ENCODE peak calls at places on chromosome 5, in four cellular contexts. One of them, this sample, is unnamed.

GRCh38 chr5:74095871-74096270 is 469.9 kb downstream of the ARHGEF28 start:
- DNase-seq in H1: no peak
- DNase-seq in GM12878: no peak
- DNase-seq in K562: no peak
- DNase-seq in this sample: peak

GRCh38 chr5:78533356-78533755 is 115.2 kb downstream of the LHFPL2 start:
- DNase-seq in K562: peak
- DNase-seq in GM12878: no peak
- DNase-seq in H1: no peak
- DNase-seq in this sample: peak

GRCh38 chr5:169934990-169935389 is 45.3 kb downstream of the INSYN2B start:
- DNase-seq in H1: no peak
- DNase-seq in K562: no peak
- DNase-seq in GM12878: no peak
- DNase-seq in this sample: peak

GRCh38 chr5:164422400-164422799 is 917.0 kb downstream of the MAT2B start:
- DNase-seq in GM12878: no peak
- DNase-seq in H1: peak
- DNase-seq in K562: peak
- DNase-seq in this sample: peak

GRCh38 chr5:159908201-159908940 is 7.9 kb upstream of the ADRA1B start:
- DNase-seq in GM12878: no peak
- DNase-seq in K562: no peak
- DNase-seq in H1: no peak
- DNase-seq in this sample: no peak

GRCh38 chr5:147412561-147412960 is 97.3 kb downstream of the DPYSL3 start:
- DNase-seq in GM12878: no peak
- DNase-seq in H1: no peak
- DNase-seq in K562: no peak
- DNase-seq in this sample: no peak

GRCh38 chr5:145697251-145698016 is 137.7 kb downstream of the PRELID2 start:
- DNase-seq in H1: no peak
- DNase-seq in K562: peak
- DNase-seq in GM12878: no peak
- DNase-seq in this sample: peak

GRCh38 chr5:74257645-74258328 is 382.7 kb downstream of the ENC1 start:
- DNase-seq in GM12878: no peak
- DNase-seq in H1: no peak
- DNase-seq in K562: peak
- DNase-seq in this sample: peak

GRCh38 chr5:109062669-109063068 is 315.0 kb downstream of the FER start:
- DNase-seq in K562: no peak
- DNase-seq in GM12878: no peak
- DNase-seq in H1: no peak
- DNase-seq in this sample: no peak

DNA sequence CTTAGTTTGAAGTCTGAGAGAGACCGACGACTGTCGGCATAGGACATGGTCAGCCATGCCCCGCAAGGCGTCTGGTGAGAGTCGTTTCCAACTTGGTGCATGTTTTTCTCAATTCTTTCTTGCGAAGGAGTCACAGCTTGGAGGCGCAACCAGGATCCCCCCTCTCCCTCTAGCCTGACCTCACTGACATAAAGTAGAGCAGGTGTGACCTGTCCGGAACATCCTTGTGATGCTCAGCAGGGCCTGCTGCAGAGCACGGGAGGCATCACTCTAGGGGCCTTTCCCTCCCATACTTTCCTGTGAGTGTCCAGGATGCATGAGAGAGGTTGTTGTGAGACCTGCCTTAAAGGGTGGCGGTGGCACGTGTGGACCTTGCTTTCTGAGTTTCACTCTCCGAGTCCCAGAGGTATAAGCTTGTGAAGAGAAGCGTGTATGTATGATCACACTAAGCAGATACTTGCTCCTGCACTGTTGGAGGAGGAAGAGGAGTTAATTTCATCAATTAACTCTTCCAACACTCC is 5.0 kb downstream of the TENT4A start:
- DNase-seq in GM12878: no peak
- DNase-seq in K562: no peak
- DNase-seq in H1: no peak
- DNase-seq in this sample: no peak
- TF ChIP-seq CHD1 in GM12878: no peak
- TF ChIP-seq CHD1 in K562: no peak
- TF ChIP-seq CHD1 in H1: no peak
- TF ChIP-seq CHD1 in this sample: no peak

DNA sequence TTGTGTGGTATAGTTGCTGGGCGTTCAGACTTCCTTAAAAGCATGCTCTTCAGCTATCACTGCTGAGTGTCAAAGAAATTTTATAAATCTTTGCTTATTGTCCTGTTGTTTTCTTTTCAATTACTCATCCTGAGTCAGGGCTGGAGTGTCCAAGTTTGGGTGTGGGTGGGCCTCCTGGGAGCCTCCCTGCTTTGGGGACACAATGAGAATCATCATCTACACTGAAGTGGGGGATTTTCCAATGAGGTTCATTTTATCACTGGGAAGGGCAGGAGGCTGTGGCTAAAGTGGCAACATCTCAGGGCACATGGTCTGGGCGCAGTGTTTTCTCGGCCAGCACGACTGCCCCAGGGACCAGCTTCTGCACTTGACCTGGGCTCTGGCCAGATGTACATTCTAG is 19.5 kb downstream of the GFPT2 start:
- DNase-seq in H1: no peak
- DNase-seq in K562: no peak
- DNase-seq in GM12878: no peak
- DNase-seq in this sample: peak
- TF ChIP-seq CHD1 in H1: no peak
- TF ChIP-seq CHD1 in K562: no peak
- TF ChIP-seq CHD1 in GM12878: no peak
- TF ChIP-seq CHD1 in this sample: no peak

DNA sequence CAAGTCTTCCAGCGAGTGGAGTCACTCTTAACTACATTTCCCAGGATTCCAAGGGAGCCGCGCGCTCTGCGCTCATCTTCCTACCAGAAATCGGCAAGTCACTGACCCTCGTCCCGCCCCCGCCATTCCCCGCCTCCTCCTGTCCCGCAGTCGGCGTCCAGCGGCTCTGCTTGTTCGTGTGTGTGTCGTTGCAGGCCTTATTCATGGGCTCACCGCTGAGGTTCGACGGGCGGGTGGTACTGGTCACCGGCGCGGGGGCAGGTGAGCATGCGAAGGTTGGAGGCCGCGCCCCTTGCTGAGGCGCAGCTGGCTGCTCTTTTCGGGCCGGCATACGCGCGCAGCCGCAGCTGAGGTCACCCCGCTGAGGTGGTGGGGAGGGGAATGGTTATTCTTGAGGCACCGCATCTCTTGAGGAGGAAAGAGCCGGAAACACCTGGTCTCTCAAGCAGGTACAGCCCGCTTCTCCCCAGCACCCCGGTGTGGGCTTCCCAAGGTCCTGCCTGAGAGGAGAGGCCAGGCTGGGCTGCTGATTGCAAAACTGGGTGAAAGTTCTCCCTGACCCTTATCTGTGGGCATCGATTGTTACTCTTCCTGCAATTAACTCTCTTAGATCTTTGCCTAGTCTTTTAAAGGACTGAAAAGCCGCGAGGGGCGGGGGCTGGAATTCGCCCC is at the start of gene HSD17B4:
- DNase-seq in GM12878: peak
- DNase-seq in H1: peak
- DNase-seq in K562: peak
- DNase-seq in this sample: peak
- TF ChIP-seq CHD1 in GM12878: no peak
- TF ChIP-seq CHD1 in H1: no peak
- TF ChIP-seq CHD1 in K562: no peak
- TF ChIP-seq CHD1 in this sample: no peak

DNA sequence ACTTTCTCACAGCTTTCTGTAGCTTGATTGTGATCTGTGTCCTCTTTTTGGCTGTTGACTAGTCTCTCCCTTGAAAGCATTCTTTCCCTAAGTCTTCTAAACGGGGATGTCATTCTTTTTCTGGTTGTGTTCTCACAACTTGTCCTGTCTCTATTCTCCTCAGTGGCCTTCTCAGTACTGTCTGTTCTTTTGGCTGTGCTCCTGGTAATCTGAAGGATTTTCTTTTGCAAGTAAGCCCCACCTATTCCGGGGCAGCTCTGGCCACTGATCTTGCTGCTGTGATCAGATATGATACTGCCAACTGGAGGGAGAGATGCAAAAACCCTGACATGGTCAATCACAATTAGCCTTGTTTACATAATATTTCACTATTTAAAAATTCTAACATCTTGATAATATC is 172.2 kb downstream of the CDC42SE2 start:
- DNase-seq in H1: no peak
- DNase-seq in GM12878: no peak
- DNase-seq in K562: no peak
- DNase-seq in this sample: no peak
- TF ChIP-seq CHD1 in H1: no peak
- TF ChIP-seq CHD1 in GM12878: no peak
- TF ChIP-seq CHD1 in K562: no peak
- TF ChIP-seq CHD1 in this sample: no peak

GRCh38 chr5:81852277-81853004 is 101.5 kb upstream of the SSBP2 start:
- DNase-seq in GM12878: no peak
- DNase-seq in H1: peak
- DNase-seq in K562: peak
- DNase-seq in this sample: peak
- TF ChIP-seq CHD1 in GM12878: no peak
- TF ChIP-seq CHD1 in H1: no peak
- TF ChIP-seq CHD1 in K562: peak
- TF ChIP-seq CHD1 in this sample: no peak

GRCh38 chr5:91090995-91091394 is 292.1 kb downstream of the ARRDC3 start:
- DNase-seq in H1: no peak
- DNase-seq in K562: no peak
- DNase-seq in GM12878: no peak
- DNase-seq in this sample: no peak

GRCh38 chr5:91095321-91095720 is 287.8 kb downstream of the ARRDC3 start:
- DNase-seq in GM12878: no peak
- DNase-seq in H1: no peak
- DNase-seq in K562: no peak
- DNase-seq in this sample: no peak

GRCh38 chr5:91095786-91096380 is 287.2 kb downstream of the ARRDC3 start:
- DNase-seq in K562: no peak
- DNase-seq in H1: no peak
- DNase-seq in GM12878: no peak
- DNase-seq in this sample: no peak

GRCh38 chr5:91091471-91092234 is 291.5 kb downstream of the ARRDC3 start:
- DNase-seq in H1: no peak
- DNase-seq in GM12878: no peak
- DNase-seq in K562: no peak
- DNase-seq in this sample: no peak

DNA sequence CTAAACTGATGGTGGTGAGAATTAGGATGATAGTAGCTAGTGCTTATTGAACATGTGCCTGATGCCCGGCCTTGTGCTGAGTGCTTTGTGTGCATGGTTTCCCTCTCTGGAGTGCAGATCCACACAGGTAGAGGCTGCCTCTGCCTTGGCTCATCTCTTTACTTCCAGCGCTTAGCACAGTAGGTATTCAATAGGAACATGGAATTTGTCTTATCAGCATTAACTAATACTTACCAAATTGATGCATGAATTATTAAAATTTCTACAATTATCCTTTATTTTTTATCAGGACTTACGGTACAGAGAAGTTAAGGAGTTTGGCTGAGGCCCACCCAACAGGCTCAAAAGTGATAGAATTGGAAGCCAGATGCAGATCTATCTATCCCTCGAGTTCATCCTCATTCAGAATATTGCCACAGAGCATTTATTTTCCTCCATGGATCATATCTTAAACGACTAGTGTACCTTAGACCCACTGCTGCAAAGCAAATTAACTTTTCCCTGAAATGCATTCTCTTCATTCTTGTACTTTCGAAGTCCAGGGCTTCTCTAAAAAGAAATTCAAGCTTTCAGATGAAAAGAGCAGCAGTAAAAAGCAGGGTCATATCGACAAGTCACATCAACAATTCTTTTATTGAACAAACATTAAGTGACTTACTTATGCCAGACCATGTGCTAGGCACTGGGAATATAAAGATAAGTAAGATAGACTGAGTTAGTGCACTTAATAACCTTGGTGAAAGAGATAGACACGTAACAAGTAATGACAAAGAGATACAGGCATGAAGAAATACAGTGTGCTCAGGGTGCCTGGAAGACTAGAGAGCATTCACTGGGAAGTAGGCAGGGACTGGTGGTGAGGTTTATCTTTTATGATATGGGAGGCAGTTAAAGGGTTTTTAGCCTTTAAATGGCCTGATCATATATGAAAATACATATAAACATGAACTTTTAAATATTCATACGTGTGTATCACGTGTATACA is 290.0 kb downstream of the ARRDC3 start:
- DNase-seq in K562: no peak
- DNase-seq in GM12878: no peak
- DNase-seq in H1: no peak
- DNase-seq in this sample: no peak
- TF ChIP-seq CHD1 in K562: no peak
- TF ChIP-seq CHD1 in GM12878: no peak
- TF ChIP-seq CHD1 in H1: no peak
- TF ChIP-seq CHD1 in this sample: no peak

GRCh38 chr5:7849531-7850240 is 1.2 kb downstream of the CFAP90 start:
- DNase-seq in K562: no peak
- DNase-seq in H1: no peak
- DNase-seq in GM12878: no peak
- DNase-seq in this sample: no peak
- TF ChIP-seq CHD1 in K562: no peak
- TF ChIP-seq CHD1 in H1: no peak
- TF ChIP-seq CHD1 in GM12878: no peak
- TF ChIP-seq CHD1 in this sample: no peak

This sample was measured in IMR-90.